ENCODE peak calls at places on chromosome 16, in four cellular contexts. One of them, this sample, is unnamed.

GRCh38 chr16:3188925-3189825 is 1.2 kb downstream of the OR1F1 start:
- DNase-seq in NCI-H510A treated with DMSO at 0.1 percent for 48 hours: no peak
- DNase-seq in activated T-cell treated with anti-CD3 and anti-CD28 coated beads for 24 hours: peak
- DNase-seq in stimulated activated naive CD4-positive, alpha-beta T cell treated with Interleukin-2 at 50 U/mL for 16 hours: no peak
- DNase-seq in this sample: no peak

GRCh38 chr16:50846511-50846910 is 104.6 kb downstream of the CYLD start:
- DNase-seq in NCI-H510A treated with DMSO at 0.1 percent for 48 hours: no peak
- DNase-seq in stimulated activated naive CD4-positive, alpha-beta T cell treated with Interleukin-2 at 50 U/mL for 16 hours: no peak
- DNase-seq in activated T-cell treated with anti-CD3 and anti-CD28 coated beads for 24 hours: no peak
- DNase-seq in this sample: no peak

GRCh38 chr16:3541527-3542152 is 35.6 kb downstream of the NLRC3 start:
- DNase-seq in activated T-cell treated with anti-CD3 and anti-CD28 coated beads for 24 hours: no peak
- DNase-seq in stimulated activated naive CD4-positive, alpha-beta T cell treated with Interleukin-2 at 50 U/mL for 16 hours: no peak
- DNase-seq in NCI-H510A treated with DMSO at 0.1 percent for 48 hours: no peak
- DNase-seq in this sample: no peak

GRCh38 chr16:83689385-83689831 is 118.4 kb upstream of the HSBP1 start:
- DNase-seq in activated T-cell treated with anti-CD3 and anti-CD28 coated beads for 24 hours: no peak
- DNase-seq in NCI-H510A treated with DMSO at 0.1 percent for 48 hours: no peak
- DNase-seq in stimulated activated naive CD4-positive, alpha-beta T cell treated with Interleukin-2 at 50 U/mL for 16 hours: no peak
- DNase-seq in this sample: no peak

GRCh38 chr16:79628501-79628975 is 28.0 kb upstream of the MAF start:
- DNase-seq in stimulated activated naive CD4-positive, alpha-beta T cell treated with Interleukin-2 at 50 U/mL for 16 hours: peak
- DNase-seq in activated T-cell treated with anti-CD3 and anti-CD28 coated beads for 24 hours: peak
- DNase-seq in NCI-H510A treated with DMSO at 0.1 percent for 48 hours: no peak
- DNase-seq in this sample: no peak

GRCh38 chr16:68265078-68265925 is 976 bp downstream of the SLC7A6 start:
- DNase-seq in stimulated activated naive CD4-positive, alpha-beta T cell treated with Interleukin-2 at 50 U/mL for 16 hours: peak
- DNase-seq in activated T-cell treated with anti-CD3 and anti-CD28 coated beads for 24 hours: no peak
- DNase-seq in NCI-H510A treated with DMSO at 0.1 percent for 48 hours: no peak
- DNase-seq in this sample: no peak

GRCh38 chr16:86375370-86375769 is 135.0 kb upstream of the FOXF1 start:
- DNase-seq in activated T-cell treated with anti-CD3 and anti-CD28 coated beads for 24 hours: no peak
- DNase-seq in NCI-H510A treated with DMSO at 0.1 percent for 48 hours: no peak
- DNase-seq in stimulated activated naive CD4-positive, alpha-beta T cell treated with Interleukin-2 at 50 U/mL for 16 hours: no peak
- DNase-seq in this sample: no peak

GRCh38 chr16:12917653-12918052 is 16.3 kb downstream of the SHISA9 start:
- DNase-seq in stimulated activated naive CD4-positive, alpha-beta T cell treated with Interleukin-2 at 50 U/mL for 16 hours: no peak
- DNase-seq in NCI-H510A treated with DMSO at 0.1 percent for 48 hours: no peak
- DNase-seq in activated T-cell treated with anti-CD3 and anti-CD28 coated beads for 24 hours: no peak
- DNase-seq in this sample: no peak

GRCh38 chr16:59385953-59386352 is 651.8 kb upstream of the GOT2 start:
- DNase-seq in stimulated activated naive CD4-positive, alpha-beta T cell treated with Interleukin-2 at 50 U/mL for 16 hours: no peak
- DNase-seq in NCI-H510A treated with DMSO at 0.1 percent for 48 hours: no peak
- DNase-seq in activated T-cell treated with anti-CD3 and anti-CD28 coated beads for 24 hours: no peak
- DNase-seq in this sample: no peak

GRCh38 chr16:84098939-84099338 is 17.8 kb downstream of the MBTPS1 start:
- DNase-seq in NCI-H510A treated with DMSO at 0.1 percent for 48 hours: no peak
- DNase-seq in activated T-cell treated with anti-CD3 and anti-CD28 coated beads for 24 hours: no peak
- DNase-seq in stimulated activated naive CD4-positive, alpha-beta T cell treated with Interleukin-2 at 50 U/mL for 16 hours: no peak
- DNase-seq in this sample: no peak

GRCh38 chr16:33059206-33059605 is 134.8 kb upstream of the TP53TG3C start:
- DNase-seq in stimulated activated naive CD4-positive, alpha-beta T cell treated with Interleukin-2 at 50 U/mL for 16 hours: no peak
- DNase-seq in NCI-H510A treated with DMSO at 0.1 percent for 48 hours: no peak
- DNase-seq in activated T-cell treated with anti-CD3 and anti-CD28 coated beads for 24 hours: no peak
- DNase-seq in this sample: no peak

GRCh38 chr16:81889896-81890634 is 111.0 kb downstream of the PLCG2 start:
- DNase-seq in activated T-cell treated with anti-CD3 and anti-CD28 coated beads for 24 hours: peak
- DNase-seq in stimulated activated naive CD4-positive, alpha-beta T cell treated with Interleukin-2 at 50 U/mL for 16 hours: peak
- DNase-seq in NCI-H510A treated with DMSO at 0.1 percent for 48 hours: peak
- DNase-seq in this sample: no peak

GRCh38 chr16:49835116-49835880 is 20.6 kb downstream of the ZNF423 start:
- DNase-seq in activated T-cell treated with anti-CD3 and anti-CD28 coated beads for 24 hours: no peak
- DNase-seq in stimulated activated naive CD4-positive, alpha-beta T cell treated with Interleukin-2 at 50 U/mL for 16 hours: no peak
- DNase-seq in NCI-H510A treated with DMSO at 0.1 percent for 48 hours: no peak
- DNase-seq in this sample: no peak

GRCh38 chr16:29777576-29778360 is at the start of gene ZG16:
- DNase-seq in activated T-cell treated with anti-CD3 and anti-CD28 coated beads for 24 hours: no peak
- DNase-seq in stimulated activated naive CD4-positive, alpha-beta T cell treated with Interleukin-2 at 50 U/mL for 16 hours: no peak
- DNase-seq in NCI-H510A treated with DMSO at 0.1 percent for 48 hours: peak
- DNase-seq in this sample: no peak

GRCh38 chr16:64751906-64752305 is 370.0 kb downstream of the CDH11 start:
- DNase-seq in stimulated activated naive CD4-positive, alpha-beta T cell treated with Interleukin-2 at 50 U/mL for 16 hours: no peak
- DNase-seq in NCI-H510A treated with DMSO at 0.1 percent for 48 hours: no peak
- DNase-seq in activated T-cell treated with anti-CD3 and anti-CD28 coated beads for 24 hours: no peak
- DNase-seq in this sample: no peak

GRCh38 chr16:85546585-85547447 is 66.3 kb upstream of the GSE1 start:
- DNase-seq in activated T-cell treated with anti-CD3 and anti-CD28 coated beads for 24 hours: no peak
- DNase-seq in stimulated activated naive CD4-positive, alpha-beta T cell treated with Interleukin-2 at 50 U/mL for 16 hours: no peak
- DNase-seq in NCI-H510A treated with DMSO at 0.1 percent for 48 hours: no peak
- DNase-seq in this sample: no peak

GRCh38 chr16:106623-107324 is 28.7 kb downstream of the MPG start:
- DNase-seq in activated T-cell treated with anti-CD3 and anti-CD28 coated beads for 24 hours: peak
- DNase-seq in NCI-H510A treated with DMSO at 0.1 percent for 48 hours: peak
- DNase-seq in stimulated activated naive CD4-positive, alpha-beta T cell treated with Interleukin-2 at 50 U/mL for 16 hours: peak
- DNase-seq in this sample: no peak

GRCh38 chr16:84548971-84549844 is 44.7 kb upstream of the MEAK7 start:
- DNase-seq in activated T-cell treated with anti-CD3 and anti-CD28 coated beads for 24 hours: peak
- DNase-seq in stimulated activated naive CD4-positive, alpha-beta T cell treated with Interleukin-2 at 50 U/mL for 16 hours: peak
- DNase-seq in NCI-H510A treated with DMSO at 0.1 percent for 48 hours: no peak
- DNase-seq in this sample: no peak

GRCh38 chr16:27633221-27633620 is 83.3 kb downstream of the KATNIP start:
- DNase-seq in NCI-H510A treated with DMSO at 0.1 percent for 48 hours: no peak
- DNase-seq in stimulated activated naive CD4-positive, alpha-beta T cell treated with Interleukin-2 at 50 U/mL for 16 hours: no peak
- DNase-seq in activated T-cell treated with anti-CD3 and anti-CD28 coated beads for 24 hours: no peak
- DNase-seq in this sample: no peak

GRCh38 chr16:49021136-49021535 is 260.5 kb downstream of the CBLN1 start:
- DNase-seq in stimulated activated naive CD4-positive, alpha-beta T cell treated with Interleukin-2 at 50 U/mL for 16 hours: no peak
- DNase-seq in activated T-cell treated with anti-CD3 and anti-CD28 coated beads for 24 hours: no peak
- DNase-seq in NCI-H510A treated with DMSO at 0.1 percent for 48 hours: peak
- DNase-seq in this sample: no peak

GRCh38 chr16:50178397-50179018 is 25.4 kb downstream of the TENT4B start:
- DNase-seq in stimulated activated naive CD4-positive, alpha-beta T cell treated with Interleukin-2 at 50 U/mL for 16 hours: no peak
- DNase-seq in activated T-cell treated with anti-CD3 and anti-CD28 coated beads for 24 hours: no peak
- DNase-seq in NCI-H510A treated with DMSO at 0.1 percent for 48 hours: no peak
- DNase-seq in this sample: no peak

GRCh38 chr16:22206847-22207714 is 1.0 kb downstream of the EEF2K start:
- DNase-seq in activated T-cell treated with anti-CD3 and anti-CD28 coated beads for 24 hours: peak
- DNase-seq in stimulated activated naive CD4-positive, alpha-beta T cell treated with Interleukin-2 at 50 U/mL for 16 hours: peak
- DNase-seq in NCI-H510A treated with DMSO at 0.1 percent for 48 hours: no peak
- DNase-seq in this sample: peak

GRCh38 chr16:66250686-66251405 is 115.6 kb upstream of the CDH5 start:
- DNase-seq in NCI-H510A treated with DMSO at 0.1 percent for 48 hours: no peak
- DNase-seq in activated T-cell treated with anti-CD3 and anti-CD28 coated beads for 24 hours: no peak
- DNase-seq in stimulated activated naive CD4-positive, alpha-beta T cell treated with Interleukin-2 at 50 U/mL for 16 hours: no peak
- DNase-seq in this sample: no peak

GRCh38 chr16:28067604-28068382 is 4.3 kb upstream of the GSG1L start:
- DNase-seq in activated T-cell treated with anti-CD3 and anti-CD28 coated beads for 24 hours: no peak
- DNase-seq in stimulated activated naive CD4-positive, alpha-beta T cell treated with Interleukin-2 at 50 U/mL for 16 hours: no peak
- DNase-seq in NCI-H510A treated with DMSO at 0.1 percent for 48 hours: no peak
- DNase-seq in this sample: no peak

GRCh38 chr16:86530251-86531192 is 20.2 kb downstream of the FOXF1 start:
- DNase-seq in activated T-cell treated with anti-CD3 and anti-CD28 coated beads for 24 hours: no peak
- DNase-seq in stimulated activated naive CD4-positive, alpha-beta T cell treated with Interleukin-2 at 50 U/mL for 16 hours: no peak
- DNase-seq in NCI-H510A treated with DMSO at 0.1 percent for 48 hours: no peak
- DNase-seq in this sample: no peak

GRCh38 chr16:11488304-11488703 is 98.4 kb downstream of the LITAF start:
- DNase-seq in stimulated activated naive CD4-positive, alpha-beta T cell treated with Interleukin-2 at 50 U/mL for 16 hours: no peak
- DNase-seq in NCI-H510A treated with DMSO at 0.1 percent for 48 hours: no peak
- DNase-seq in activated T-cell treated with anti-CD3 and anti-CD28 coated beads for 24 hours: no peak
- DNase-seq in this sample: no peak

GRCh38 chr16:19884611-19885455 is at the start of gene GPRC5B:
- DNase-seq in activated T-cell treated with anti-CD3 and anti-CD28 coated beads for 24 hours: no peak
- DNase-seq in stimulated activated naive CD4-positive, alpha-beta T cell treated with Interleukin-2 at 50 U/mL for 16 hours: peak
- DNase-seq in NCI-H510A treated with DMSO at 0.1 percent for 48 hours: peak
- DNase-seq in this sample: no peak

GRCh38 chr16:85117418-85117817 is 5.1 kb upstream of the CIBAR2 start:
- DNase-seq in stimulated activated naive CD4-positive, alpha-beta T cell treated with Interleukin-2 at 50 U/mL for 16 hours: no peak
- DNase-seq in NCI-H510A treated with DMSO at 0.1 percent for 48 hours: no peak
- DNase-seq in activated T-cell treated with anti-CD3 and anti-CD28 coated beads for 24 hours: no peak
- DNase-seq in this sample: no peak

GRCh38 chr16:84449156-84450140 is 55.0 kb downstream of the MEAK7 start:
- DNase-seq in stimulated activated naive CD4-positive, alpha-beta T cell treated with Interleukin-2 at 50 U/mL for 16 hours: no peak
- DNase-seq in activated T-cell treated with anti-CD3 and anti-CD28 coated beads for 24 hours: no peak
- DNase-seq in NCI-H510A treated with DMSO at 0.1 percent for 48 hours: peak
- DNase-seq in this sample: peak

GRCh38 chr16:57616871-57617270 is 11.6 kb upstream of the ADGRG1 start:
- DNase-seq in NCI-H510A treated with DMSO at 0.1 percent for 48 hours: no peak
- DNase-seq in activated T-cell treated with anti-CD3 and anti-CD28 coated beads for 24 hours: no peak
- DNase-seq in stimulated activated naive CD4-positive, alpha-beta T cell treated with Interleukin-2 at 50 U/mL for 16 hours: no peak
- DNase-seq in this sample: no peak

This sample was measured in omental fat pad.